ENCODE peak calls at places on chromosomes 7 and 10, in five cellular contexts. Z is PC-3, G is HCT116, Y is neural progenitor cell, W is GM23338. D is an unnamed sample.

GRCh38 chr10:124892031-124892430 is 49.9 kb upstream of the ZRANB1 start:
- DNase-seq in W (no peak), Y (no peak), Z (no peak), G (no peak), D (no peak)

GRCh38 chr7:137879357-137880158 is 32.8 kb upstream of the DGKI start:
- DNase-seq in Z (no peak), G (no peak), Y (peak), W (peak), D (no peak)

GRCh38 chr7:55534262-55534915 is 37.9 kb downstream of the VOPP1 start:
- DNase-seq in Y (no peak), Z (peak), G (no peak), W (no peak), D (peak)

GRCh38 chr7:53473371-53473770 is 437.9 kb downstream of the POM121L12 start:
- DNase-seq in G (no peak), W (no peak), Z (no peak), Y (no peak), D (no peak)

GRCh38 chr10:8321990-8322389 is 267.5 kb downstream of the GATA3 start:
- DNase-seq in W (no peak), Y (peak), G (no peak), Z (no peak), D (no peak)

GRCh38 chr7:6495597-6496262 is 48.0 kb upstream of the DAGLB start:
- DNase-seq in Z (peak), W (no peak), Y (no peak), G (no peak), D (no peak)

GRCh38 chr10:128551475-128551874 is 425.3 kb upstream of the MKI67 start:
- DNase-seq in Z (no peak), G (no peak), W (no peak), Y (no peak), D (no peak)

GRCh38 chr10:108112218-108112617 is 947.7 kb upstream of the SORCS1 start:
- DNase-seq in G (no peak), Y (peak), Z (peak), W (peak), D (no peak)

GRCh38 chr7:120519224-120519623 is 246.2 kb downstream of the KCND2 start:
- DNase-seq in G (no peak), Y (no peak), Z (no peak), W (no peak), D (no peak)

GRCh38 chr7:12094365-12094921 is 116.7 kb upstream of the TMEM106B start:
- DNase-seq in Y (peak), W (peak), Z (no peak), G (no peak), D (no peak)

GRCh38 chr10:66625709-66626590 is 299.9 kb upstream of the LRRTM3 start:
- DNase-seq in G (no peak), W (no peak), Z (peak), Y (no peak), D (no peak)

GRCh38 chr10:126268104-126268900 is 120.0 kb downstream of the ADAM12 start:
- DNase-seq in W (no peak), G (no peak), Z (no peak), Y (no peak), D (no peak)

GRCh38 chr7:46626261-46627037 is 705.4 kb upstream of the IGFBP3 start:
- DNase-seq in Y (no peak), W (peak), Z (no peak), G (no peak), D (no peak)

GRCh38 chr10:97069576-97070362 is 116.0 kb downstream of the SLIT1 start:
- DNase-seq in Y (no peak), Z (peak), G (peak), W (no peak), D (no peak)

GRCh38 chr10:71396084-71396713 is 521 bp upstream of the CDH23 start:
- DNase-seq in W (peak), Z (no peak), G (no peak), Y (peak), D (no peak)

DNA sequence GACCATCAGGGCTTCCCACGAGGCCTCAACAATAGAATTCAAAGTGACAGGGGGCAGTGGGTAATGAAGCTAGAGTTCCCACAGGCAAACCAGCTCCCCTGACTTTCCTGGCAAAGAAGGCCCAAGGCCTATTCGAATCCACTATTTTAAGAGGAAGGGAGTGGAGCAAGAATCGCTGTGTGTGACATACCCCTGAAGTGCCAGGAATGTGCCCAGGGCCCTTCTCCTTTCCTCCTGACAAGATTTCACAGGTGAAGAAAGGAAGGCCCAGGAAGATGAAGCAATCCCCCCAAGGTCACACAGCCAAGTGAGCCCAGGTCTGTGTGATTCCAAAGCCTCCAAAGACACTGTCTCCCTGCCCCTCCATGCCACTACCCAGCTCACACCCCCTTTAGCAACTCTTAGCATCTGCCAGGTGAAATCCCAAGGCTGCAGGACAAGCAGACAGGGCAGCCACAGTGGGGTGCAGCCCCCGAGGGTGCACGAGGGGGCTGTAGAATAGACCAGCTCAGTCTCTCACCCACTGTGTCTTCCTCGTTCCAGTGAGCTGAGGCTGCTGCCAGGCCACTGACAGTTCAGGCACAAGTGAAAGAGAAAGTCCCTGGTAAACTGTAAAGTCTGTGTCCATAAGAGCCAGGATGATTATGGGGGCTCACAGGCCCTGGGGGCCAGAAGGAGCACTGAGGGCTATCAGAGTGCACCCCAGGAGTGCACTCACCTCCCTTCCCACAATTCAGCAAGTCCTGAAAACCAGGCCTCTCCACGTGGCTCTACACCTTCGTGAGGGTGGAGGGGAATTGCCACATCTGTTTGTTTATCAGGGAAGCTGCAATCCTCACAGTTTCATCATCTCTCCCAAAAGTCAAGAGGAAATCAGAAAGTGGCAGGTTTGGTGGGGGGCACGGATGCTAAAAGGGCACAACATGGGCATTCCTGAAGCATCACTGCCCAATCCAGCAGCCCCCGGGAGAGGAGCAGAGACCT is 70.8 kb upstream of the ZMIZ1 start:
- DNase-seq in G (no peak), W (no peak), Z (no peak), Y (no peak), D (no peak)
- H3K27ac ChIP-seq in G (no peak), W (no peak), Z (no peak), Y (no peak), D (no peak)

GRCh38 chr10:132596742-132597279 is 59.2 kb downstream of the INPP5A start:
- DNase-seq in G (no peak), Z (no peak), W (no peak), Y (no peak), D (no peak)

GRCh38 chr10:132595850-132596249 is 58.3 kb downstream of the INPP5A start:
- DNase-seq in Y (no peak), W (no peak), G (no peak), Z (no peak), D (no peak)

GRCh38 chr10:132595021-132595420 is 57.4 kb downstream of the INPP5A start:
- DNase-seq in Y (no peak), Z (no peak), W (no peak), G (no peak), D (no peak)

GRCh38 chr10:132592790-132593788 is 55.5 kb downstream of the INPP5A start:
- DNase-seq in G (no peak), W (no peak), Z (no peak), Y (no peak), D (peak)

DNA sequence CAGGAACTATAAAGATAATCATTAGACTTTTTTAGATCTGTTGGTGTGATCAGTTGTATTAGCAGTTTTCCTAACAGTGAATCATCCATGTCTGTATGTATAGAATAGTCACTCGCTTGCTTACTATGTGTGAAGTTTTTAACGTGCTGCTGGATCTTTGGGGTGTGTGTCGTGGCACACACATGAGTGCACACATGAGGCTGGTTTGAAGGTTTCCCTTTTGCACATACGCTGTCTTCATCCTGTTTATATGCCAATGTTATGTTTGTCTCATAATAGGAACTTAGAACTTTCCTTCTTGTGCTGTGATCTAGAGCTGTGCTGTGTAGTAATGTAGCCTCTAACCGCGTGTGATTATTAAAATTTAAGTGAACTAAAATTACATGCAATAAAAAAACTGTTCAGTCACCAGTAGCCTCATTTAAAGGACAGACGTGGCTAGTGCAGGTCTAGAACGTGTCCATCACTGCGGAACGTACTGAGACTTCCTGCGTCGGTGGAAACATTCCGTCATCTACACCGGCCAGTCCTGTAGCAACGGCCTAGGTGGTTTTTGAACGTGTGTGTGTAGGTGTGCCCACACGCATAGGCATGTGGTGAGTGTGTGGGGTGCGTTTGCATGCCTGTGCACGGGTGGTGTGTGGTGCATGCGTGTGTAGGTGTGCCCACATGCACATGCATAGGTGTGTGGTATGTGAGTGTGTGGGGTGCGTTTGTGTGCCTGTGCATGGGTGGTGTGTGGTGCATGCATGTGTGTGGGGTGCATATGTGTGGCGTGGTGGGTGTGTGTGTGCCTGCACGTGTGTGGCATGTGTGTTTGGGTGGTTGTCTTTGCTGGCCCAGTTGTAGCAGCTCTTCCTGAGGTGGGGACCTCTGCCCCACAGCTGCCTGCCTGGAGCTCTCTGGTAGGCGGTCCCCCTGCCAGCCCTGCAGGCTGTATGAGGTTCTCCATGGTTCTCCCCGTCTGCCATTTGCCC is 56.6 kb downstream of the INPP5A start:
- DNase-seq in Z (no peak), G (no peak), Y (no peak), W (no peak), D (no peak)
- TF ChIP-seq EZH2phosphoT487 in Z (no peak), G (no peak), Y (no peak), W (no peak), D (no peak)

GRCh38 chr7:36513393-36513792 is 123.7 kb downstream of the ANLN start:
- DNase-seq in G (no peak), W (no peak), Z (no peak), Y (no peak), D (no peak)

GRCh38 chr7:36506820-36507219 is 117.2 kb downstream of the ANLN start:
- DNase-seq in W (no peak), Y (no peak), Z (peak), G (peak), D (no peak)

GRCh38 chr7:36507868-36508440 is 118.3 kb downstream of the ANLN start:
- DNase-seq in W (no peak), G (no peak), Z (no peak), Y (no peak), D (no peak)

GRCh38 chr7:36512607-36513006 is 122.9 kb downstream of the ANLN start:
- DNase-seq in Y (no peak), G (no peak), W (no peak), Z (no peak), D (no peak)

DNA sequence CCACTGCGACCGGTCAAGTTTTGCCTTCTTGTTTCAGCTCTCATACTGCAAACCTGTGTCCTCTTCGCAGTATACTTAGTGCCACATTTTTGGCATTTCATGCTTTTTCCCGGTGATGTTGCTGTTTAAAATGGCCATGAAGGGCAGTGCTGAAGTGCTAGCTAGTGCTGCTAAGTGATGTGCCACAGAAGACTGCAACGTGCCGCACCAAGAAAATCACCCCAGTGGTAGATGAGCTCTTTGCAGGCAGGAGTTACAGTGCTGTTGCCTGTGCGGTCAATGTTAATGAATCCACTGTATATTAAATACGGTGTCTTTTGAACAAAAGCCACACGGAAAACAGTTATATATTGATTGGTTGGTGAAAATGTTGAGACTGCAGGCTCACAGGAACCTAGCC is 120.3 kb downstream of the ANLN start:
- DNase-seq in W (peak), G (no peak), Z (no peak), Y (no peak), D (no peak)
- H2AFZ ChIP-seq in W (peak), G (no peak), Z (no peak), Y (no peak), D (no peak)

GRCh38 chr10:37760817-37761216 is 96.6 kb downstream of the ZNF248 start:
- DNase-seq in W (no peak), Z (peak), G (no peak), Y (no peak), D (no peak)
- H3K27ac ChIP-seq in W (no peak), Z (peak), G (no peak), Y (no peak), D (no peak)

GRCh38 chr7:19107142-19107391 is 10.4 kb downstream of the TWIST1 start:
- DNase-seq in Z (no peak), Y (peak), G (no peak), W (no peak), D (no peak)

GRCh38 chr7:19106308-19107141 is 10.9 kb downstream of the TWIST1 start:
- DNase-seq in G (no peak), W (peak), Y (peak), Z (no peak), D (no peak)

GRCh38 chr7:19108985-19109946 is 8.2 kb downstream of the TWIST1 start:
- DNase-seq in Z (no peak), G (no peak), W (no peak), Y (no peak), D (no peak)

GRCh38 chr7:19105546-19105945 is 11.9 kb downstream of the TWIST1 start:
- DNase-seq in W (no peak), Z (no peak), Y (no peak), G (no peak), D (no peak)

GRCh38 chr7:19107392-19108147 is 9.9 kb downstream of the TWIST1 start:
- DNase-seq in Y (peak), Z (peak), G (no peak), W (peak), D (no peak)
- TF ChIP-seq EZH2phosphoT487 in Y (peak), Z (no peak), G (no peak), W (peak), D (no peak)

GRCh38 chr7:20152057-20152456 is 65.1 kb downstream of the MACC1 start:
- DNase-seq in Z (no peak), W (no peak), Y (no peak), G (no peak), D (no peak)

GRCh38 chr7:20153567-20153966 is 63.6 kb downstream of the MACC1 start:
- DNase-seq in G (no peak), Y (no peak), W (no peak), Z (peak), D (no peak)

GRCh38 chr7:20153999-20154398 is 63.2 kb downstream of the MACC1 start:
- DNase-seq in Z (peak), W (no peak), Y (no peak), G (no peak), D (no peak)

GRCh38 chr7:20157456-20157855 is 59.7 kb downstream of the MACC1 start:
- DNase-seq in Z (no peak), W (no peak), G (no peak), Y (no peak), D (no peak)

DNA sequence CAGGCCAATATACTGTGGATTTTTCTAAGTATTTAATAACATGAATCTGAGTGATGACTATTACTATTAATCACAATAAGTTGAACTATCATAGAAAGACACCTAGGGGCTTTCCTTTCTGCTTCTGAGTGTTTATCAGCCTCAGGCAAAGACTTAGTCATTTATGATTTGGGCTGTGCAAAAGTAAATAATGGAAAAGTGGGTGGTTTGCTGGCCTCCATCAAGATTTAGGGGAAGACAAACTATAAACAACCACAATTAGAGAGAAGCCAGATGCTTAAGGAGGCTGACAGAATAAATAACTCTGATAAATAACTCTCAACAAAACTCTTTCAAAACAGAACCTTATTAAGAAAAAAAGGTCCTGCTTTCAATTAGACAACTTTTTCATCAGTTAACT is 64.7 kb downstream of the MACC1 start:
- DNase-seq in G (no peak), Y (no peak), Z (peak), W (no peak), D (no peak)
- H2AFZ ChIP-seq in G (no peak), Y (no peak), Z (no peak), W (no peak), D (no peak)